ENCODE peak calls at places on chromosome 18, in four cellular contexts. One of them, this sample, is unnamed.

GRCh38 chr18:46555724-46556123 is 101.3 kb downstream of the LOXHD1 start:
- DNase-seq in fibroblast of lung: no peak
- DNase-seq in stomach: no peak
- DNase-seq in upper lobe of right lung: no peak
- DNase-seq in this sample: peak; percentile 7

GRCh38 chr18:519019-519879 is 18.7 kb upstream of the COLEC12 start:
- DNase-seq in fibroblast of lung: peak; percentile 56
- DNase-seq in stomach: peak; percentile 71
- DNase-seq in upper lobe of right lung: no peak
- DNase-seq in this sample: no peak

GRCh38 chr18:58277457-58277739 is 233.4 kb downstream of the NEDD4L start:
- DNase-seq in fibroblast of lung: no peak
- DNase-seq in stomach: no peak
- DNase-seq in upper lobe of right lung: no peak
- DNase-seq in this sample: peak; percentile 78

GRCh38 chr18:34709631-34710429 is at the start of gene DTNA:
- DNase-seq in fibroblast of lung: peak; percentile 97
- DNase-seq in stomach: no peak
- DNase-seq in upper lobe of right lung: no peak
- DNase-seq in this sample: peak; percentile 19

GRCh38 chr18:79819951-79820351 is 22.2 kb downstream of the KCNG2 start:
- DNase-seq in fibroblast of lung: no peak
- DNase-seq in stomach: no peak
- DNase-seq in upper lobe of right lung: no peak
- DNase-seq in this sample: no peak

GRCh38 chr18:45562567-45563479 is 52.5 kb upstream of the SLC14A2 start:
- DNase-seq in fibroblast of lung: no peak
- DNase-seq in stomach: no peak
- DNase-seq in upper lobe of right lung: no peak
- DNase-seq in this sample: peak; percentile 33

GRCh38 chr18:46794607-46795006 is 37.8 kb upstream of the ST8SIA5 start:
- DNase-seq in fibroblast of lung: no peak
- DNase-seq in stomach: no peak
- DNase-seq in upper lobe of right lung: no peak
- DNase-seq in this sample: no peak

GRCh38 chr18:10949655-10950054 is 199.7 kb downstream of the PIEZO2 start:
- DNase-seq in fibroblast of lung: no peak
- DNase-seq in stomach: no peak
- DNase-seq in upper lobe of right lung: no peak
- DNase-seq in this sample: no peak

GRCh38 chr18:44896817-44897216 is 216.1 kb downstream of the SETBP1 start:
- DNase-seq in fibroblast of lung: no peak
- DNase-seq in stomach: no peak
- DNase-seq in upper lobe of right lung: no peak
- DNase-seq in this sample: peak; percentile 9

GRCh38 chr18:45974088-45974536 is 7.0 kb upstream of the EPG5 start:
- DNase-seq in fibroblast of lung: peak; percentile 92
- DNase-seq in stomach: peak; percentile 66
- DNase-seq in upper lobe of right lung: no peak
- DNase-seq in this sample: peak; percentile 78

GRCh38 chr18:21805771-21806366 is 65.3 kb downstream of the MIB1 start:
- DNase-seq in fibroblast of lung: no peak
- DNase-seq in stomach: no peak
- DNase-seq in upper lobe of right lung: no peak
- DNase-seq in this sample: no peak

GRCh38 chr18:50973367-50974126 is 5.7 kb downstream of the ELAC1 start:
- DNase-seq in fibroblast of lung: peak; percentile 59
- DNase-seq in stomach: no peak
- DNase-seq in upper lobe of right lung: no peak
- DNase-seq in this sample: peak; percentile 95

GRCh38 chr18:72107647-72108046 is 436.5 kb downstream of the CBLN2 start:
- DNase-seq in fibroblast of lung: peak; percentile 4
- DNase-seq in stomach: no peak
- DNase-seq in upper lobe of right lung: no peak
- DNase-seq in this sample: no peak

GRCh38 chr18:48543228-48543627 is 4.4 kb downstream of the CTIF start:
- DNase-seq in fibroblast of lung: no peak
- DNase-seq in stomach: no peak
- DNase-seq in upper lobe of right lung: no peak
- DNase-seq in this sample: no peak

GRCh38 chr18:32366586-32367538 is 103.8 kb downstream of the GAREM1 start:
- DNase-seq in fibroblast of lung: peak; percentile 31
- DNase-seq in stomach: no peak
- DNase-seq in upper lobe of right lung: no peak
- DNase-seq in this sample: no peak

GRCh38 chr18:56162871-56163270 is 475.5 kb downstream of the TXNL1 start:
- DNase-seq in fibroblast of lung: no peak
- DNase-seq in stomach: no peak
- DNase-seq in upper lobe of right lung: no peak
- DNase-seq in this sample: no peak

GRCh38 chr18:45998244-45998643 is 31.1 kb upstream of the EPG5 start:
- DNase-seq in fibroblast of lung: no peak
- DNase-seq in stomach: no peak
- DNase-seq in upper lobe of right lung: no peak
- DNase-seq in this sample: no peak

GRCh38 chr18:57527479-57528237 is 58.8 kb downstream of the FECH start:
- DNase-seq in fibroblast of lung: no peak
- DNase-seq in stomach: no peak
- DNase-seq in upper lobe of right lung: no peak
- DNase-seq in this sample: peak; percentile 22

GRCh38 chr18:57776354-57776753 is 26.8 kb downstream of the ATP8B1 start:
- DNase-seq in fibroblast of lung: no peak
- DNase-seq in stomach: no peak
- DNase-seq in upper lobe of right lung: no peak
- DNase-seq in this sample: no peak

GRCh38 chr18:33116376-33116775 is 324.1 kb downstream of the CCDC178 start:
- DNase-seq in fibroblast of lung: peak; percentile 14
- DNase-seq in stomach: peak; percentile 65
- DNase-seq in upper lobe of right lung: peak; percentile 49
- DNase-seq in this sample: peak; percentile 86

GRCh38 chr18:3059272-3059671 is 46.3 kb upstream of the LPIN2 start:
- DNase-seq in fibroblast of lung: no peak
- DNase-seq in stomach: no peak
- DNase-seq in upper lobe of right lung: no peak
- DNase-seq in this sample: peak; percentile 46

GRCh38 chr18:3061581-3062416 is 48.9 kb upstream of the LPIN2 start:
- DNase-seq in fibroblast of lung: no peak
- DNase-seq in stomach: no peak
- DNase-seq in upper lobe of right lung: no peak
- DNase-seq in this sample: no peak

GRCh38 chr18:3058328-3059191 is 45.6 kb upstream of the LPIN2 start:
- DNase-seq in fibroblast of lung: no peak
- DNase-seq in stomach: no peak
- DNase-seq in upper lobe of right lung: no peak
- DNase-seq in this sample: peak; percentile 39

GRCh38 chr18:3062798-3063563 is 50.0 kb upstream of the LPIN2 start:
- DNase-seq in fibroblast of lung: peak; percentile 44
- DNase-seq in stomach: peak; percentile 75
- DNase-seq in upper lobe of right lung: peak; percentile 87
- DNase-seq in this sample: peak; percentile 77

GRCh38 chr18:3060667-3061580 is 48.0 kb upstream of the LPIN2 start:
- DNase-seq in fibroblast of lung: no peak
- DNase-seq in stomach: no peak
- DNase-seq in upper lobe of right lung: no peak
- DNase-seq in this sample: no peak
- H3K4me1 ChIP-seq in fibroblast of lung: no peaks in the 10 kb centered on the region
- H3K4me1 ChIP-seq in stomach: no peaks in the 10 kb centered on the region
- H3K4me1 ChIP-seq in upper lobe of right lung: peaks cover 27% of the 10 kb centered on the region
- H3K4me1 ChIP-seq in this sample: no peaks in the 10 kb centered on the region

DNA sequence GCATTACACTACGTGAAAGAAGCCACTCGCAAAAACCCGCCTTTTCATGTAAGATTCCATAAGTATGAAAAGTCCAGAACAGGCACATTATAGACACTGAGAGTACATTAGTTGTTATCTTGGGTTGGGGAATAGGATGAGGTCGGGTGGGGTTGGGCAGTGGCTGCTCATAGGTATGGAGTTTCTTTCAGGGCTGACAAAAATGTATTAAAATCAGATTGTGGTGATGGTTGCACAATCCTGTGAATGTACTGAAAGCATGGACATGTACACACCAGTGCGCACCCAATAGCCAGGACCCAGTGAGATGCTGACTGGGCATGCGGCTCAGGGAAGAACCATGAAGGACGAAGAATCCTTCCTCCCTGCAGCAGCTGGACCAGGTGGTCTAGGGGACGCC is 50.3 kb downstream of the MBP start:
- DNase-seq in fibroblast of lung: no peak
- DNase-seq in stomach: no peak
- DNase-seq in upper lobe of right lung: no peak
- DNase-seq in this sample: no peak
- H3K4me1 ChIP-seq in fibroblast of lung: peaks cover 21% of the 10 kb centered on the region
- H3K4me1 ChIP-seq in stomach: peaks cover 17% of the 10 kb centered on the region
- H3K4me1 ChIP-seq in upper lobe of right lung: peaks cover 59% of the 10 kb centered on the region
- H3K4me1 ChIP-seq in this sample: no peaks in the 10 kb centered on the region

GRCh38 chr18:23998018-23998417 is 16.5 kb upstream of the TTC39C start:
- DNase-seq in fibroblast of lung: no peak
- DNase-seq in stomach: no peak
- DNase-seq in upper lobe of right lung: no peak
- DNase-seq in this sample: no peak
- H3K4me1 ChIP-seq in fibroblast of lung: no peaks in the 10 kb centered on the region
- H3K4me1 ChIP-seq in stomach: no peaks in the 10 kb centered on the region
- H3K4me1 ChIP-seq in upper lobe of right lung: peaks cover 11% of the 10 kb centered on the region
- H3K4me1 ChIP-seq in this sample: peaks cover 3% of the 10 kb centered on the region

DNA sequence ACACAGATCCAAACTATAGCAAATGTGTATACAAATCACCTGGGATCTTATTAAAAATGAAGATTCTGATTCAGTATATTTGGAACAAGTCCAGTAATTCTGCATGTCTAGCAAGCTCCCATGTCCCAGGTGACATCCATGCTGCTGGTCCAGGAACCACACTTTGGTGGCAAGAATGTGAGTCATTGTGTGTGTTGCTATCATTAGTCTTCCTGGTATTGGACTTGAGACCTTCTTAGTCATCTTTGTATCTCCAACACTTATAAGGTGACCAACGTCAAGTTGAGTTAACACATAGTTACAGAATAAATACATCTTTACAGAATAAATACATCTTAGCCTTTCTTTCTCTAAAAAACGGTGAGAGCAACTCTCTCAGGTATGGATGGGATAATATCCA is 107.9 kb upstream of the NDUFV2 start:
- DNase-seq in fibroblast of lung: no peak
- DNase-seq in stomach: no peak
- DNase-seq in upper lobe of right lung: no peak
- DNase-seq in this sample: peak; percentile 31
- H3K4me1 ChIP-seq in fibroblast of lung: peaks cover 3% of the 10 kb centered on the region
- H3K4me1 ChIP-seq in stomach: no peaks in the 10 kb centered on the region
- H3K4me1 ChIP-seq in upper lobe of right lung: no peaks in the 10 kb centered on the region
- H3K4me1 ChIP-seq in this sample: no peaks in the 10 kb centered on the region

This sample was measured in small intestine.